ENCODE peak calls at places on chromosome 11, in nine cellular contexts. G is uterus, X is ovary, P is esophagus squamous epithelium, W is tibial nerve, F is HCT116, Z is IMR-90, E is spleen, O is GM12878. R is an unnamed sample.
A peak's percentile ranks its signal among the peaks of the same experiment; 100 is the strongest.

GRCh38 chr11:67024966-67025365 is 2.0 kb downstream of the SYT12 start:
- DNase-seq in G (no peak), X (no peak), P (no peak), W (no peak), F (no peak), Z (no peak), E (no peak), O (no peak), R (no peak)

GRCh38 chr11:128240546-128240945 is 346.8 kb downstream of the ETS1 start:
- DNase-seq in G (no peak), X (no peak), P (no peak), W (no peak), F (no peak), Z (peak; percentile 43), E (no peak), O (no peak), R (no peak)

GRCh38 chr11:32893947-32894827 is 1.6 kb downstream of the QSER1 start:
- DNase-seq in G (peak; percentile 26), X (peak; percentile 53), P (no peak), W (peak; percentile 16), F (peak; percentile 88), Z (peak; percentile 82), E (no peak), O (peak; percentile 39), R (peak; percentile 76)

GRCh38 chr11:22216940-22217339 is 24.1 kb downstream of the ANO5 start:
- DNase-seq in G (no peak), X (no peak), P (no peak), W (no peak), F (no peak), Z (no peak), E (no peak), O (no peak), R (no peak)

GRCh38 chr11:117298195-117298594 is 7.0 kb downstream of the BACE1-AS start:
- DNase-seq in G (no peak), X (no peak), P (no peak), W (no peak), F (no peak), Z (no peak), E (no peak), O (no peak), R (no peak)

GRCh38 chr11:16966633-16967346 is 47.4 kb downstream of the PLEKHA7 start:
- DNase-seq in G (no peak), X (no peak), P (no peak), W (no peak), F (no peak), Z (no peak), E (no peak), O (no peak), R (no peak)

GRCh38 chr11:38411149-38411548 is 1813.1 kb upstream of the RAG2 start:
- DNase-seq in G (no peak), X (no peak), P (no peak), W (no peak), F (no peak), Z (no peak), E (no peak), O (no peak), R (no peak)

GRCh38 chr11:108890482-108891092 is 225.7 kb downstream of the DDX10 start:
- DNase-seq in G (no peak), X (no peak), P (no peak), W (no peak), F (no peak), Z (no peak), E (no peak), O (no peak), R (no peak)

GRCh38 chr11:73338279-73338678 is 30.2 kb downstream of the ARHGEF17 start:
- DNase-seq in G (no peak), X (no peak), P (no peak), W (no peak), F (no peak), Z (no peak), E (no peak), O (no peak), R (no peak)
- TF ChIP-seq POLR2A in G (no peak), X (no peak), P (no peak), W (no peak), F (no peak), Z (no peak), E (no peak), O (no peak), R (no peak)

DNA sequence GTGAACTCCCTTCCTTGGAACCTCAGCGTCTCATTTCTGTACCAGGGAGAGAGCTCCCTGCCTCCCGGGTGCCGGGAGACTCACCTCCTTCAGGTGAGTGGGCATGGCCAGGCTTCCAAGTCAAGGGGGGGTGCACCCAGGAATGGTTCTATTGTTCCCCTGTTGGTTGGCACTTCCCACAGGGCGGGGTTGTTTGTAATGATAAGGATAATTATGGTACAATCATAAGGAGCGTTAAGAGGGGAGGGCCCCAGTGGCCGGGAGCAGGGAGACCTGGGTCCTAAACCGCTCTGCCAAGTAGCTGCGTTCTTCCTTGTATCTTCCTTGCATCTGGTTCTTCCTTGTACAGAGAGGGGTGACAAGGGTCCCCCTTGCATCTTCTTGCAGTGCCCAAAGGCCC is 79.1 kb downstream of the LRRC32 start:
- DNase-seq in G (no peak), X (no peak), P (no peak), W (no peak), F (no peak), Z (no peak), E (no peak), O (no peak), R (no peak)
- TF ChIP-seq POLR2A in G (no peak), X (no peak), P (no peak), W (no peak), F (no peak), Z (no peak), E (no peak), O (no peak), R (no peak)

GRCh38 chr11:120032766-120033390 is 105.0 kb downstream of the TRIM29 start:
- DNase-seq in G (no peak), X (no peak), P (no peak), W (no peak), F (no peak), Z (no peak), E (no peak), O (no peak), R (no peak)

GRCh38 chr11:120034176-120034575 is 103.7 kb downstream of the TRIM29 start:
- DNase-seq in G (no peak), X (no peak), P (no peak), W (no peak), F (no peak), Z (no peak), E (no peak), O (no peak), R (no peak)

GRCh38 chr11:120030411-120030810 is 107.5 kb downstream of the TRIM29 start:
- DNase-seq in G (no peak), X (no peak), P (no peak), W (no peak), F (no peak), Z (no peak), E (no peak), O (no peak), R (no peak)

GRCh38 chr11:120031156-120031555 is 106.8 kb downstream of the TRIM29 start:
- DNase-seq in G (no peak), X (no peak), P (no peak), W (no peak), F (no peak), Z (no peak), E (no peak), O (no peak), R (no peak)

DNA sequence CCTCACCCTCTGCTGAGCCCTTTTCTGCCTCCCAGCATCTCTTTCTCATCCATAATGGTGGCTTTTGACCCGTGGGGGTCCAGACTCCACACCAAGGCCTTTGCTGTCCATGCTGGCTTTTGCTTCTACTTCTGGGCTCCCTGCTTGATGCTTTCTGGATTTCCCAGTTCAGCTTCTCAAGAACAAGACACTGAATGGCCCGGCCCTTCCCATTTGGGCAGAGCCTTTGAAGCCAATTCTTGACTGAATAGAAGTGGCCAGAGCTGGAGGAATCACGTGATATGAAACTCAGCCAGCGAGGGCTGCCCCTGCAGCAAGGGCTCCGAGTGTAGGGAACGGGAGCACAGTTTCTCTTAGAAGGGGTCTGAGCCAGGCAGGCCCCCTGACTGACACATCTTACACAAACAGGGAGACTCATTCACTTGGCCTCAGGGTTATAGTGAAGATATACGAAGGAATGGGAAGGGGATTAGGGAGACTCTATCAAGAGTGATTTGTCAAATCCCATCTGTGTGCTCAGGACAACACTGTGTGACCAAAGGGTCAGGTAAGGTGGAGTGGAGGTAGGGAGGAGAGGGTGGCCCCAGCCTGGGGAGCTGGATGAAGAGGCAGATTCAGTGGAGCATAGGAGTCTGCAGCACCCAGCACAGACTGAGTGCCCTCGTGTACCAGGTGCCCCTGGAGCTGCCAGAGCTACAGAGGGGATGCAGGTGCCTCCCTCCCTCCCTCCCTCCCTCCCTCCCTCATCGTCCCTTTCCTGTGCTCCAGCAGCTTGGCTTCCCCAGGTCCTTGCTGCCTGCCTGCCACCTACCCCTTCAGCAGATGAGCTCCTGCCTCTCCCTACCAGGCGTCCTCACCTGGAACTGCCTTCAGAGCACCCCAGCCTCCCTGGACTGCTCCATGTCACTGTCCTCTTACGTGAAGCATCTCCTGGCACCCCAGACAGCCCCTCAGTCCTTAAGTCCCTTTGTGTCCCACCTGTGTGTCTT is 106.0 kb downstream of the TRIM29 start:
- DNase-seq in G (no peak), X (no peak), P (no peak), W (no peak), F (no peak), Z (no peak), E (no peak), O (no peak), R (no peak)
- TF ChIP-seq POLR2A in G (no peak), X (no peak), P (no peak), W (no peak), F (no peak), Z (no peak), E (no peak), O (no peak), R (no peak)

DNA sequence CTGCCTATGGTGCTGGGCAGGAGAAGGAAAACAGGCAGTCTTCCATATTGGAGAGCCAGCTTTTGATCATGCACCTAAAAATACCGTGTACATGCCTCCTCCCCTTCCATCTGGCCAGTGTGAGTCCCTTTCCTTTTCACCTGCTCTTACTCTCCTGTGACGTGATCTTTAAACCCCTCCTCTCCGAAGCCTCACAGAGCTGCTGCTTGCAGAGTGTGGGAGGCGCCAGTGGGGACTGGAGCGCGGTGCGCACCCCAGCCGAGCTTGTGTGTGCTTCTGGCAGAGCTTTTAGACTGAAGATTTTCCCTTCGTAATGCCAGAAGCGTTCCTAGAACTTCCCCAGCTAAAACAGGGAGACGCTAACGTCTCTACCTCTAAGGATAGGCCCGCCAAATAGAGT is 29.8 kb downstream of the MUC6 start:
- DNase-seq in G (peak; percentile 58), X (no peak), P (no peak), W (no peak), F (no peak), Z (no peak), E (no peak), O (no peak), R (no peak)
- TF ChIP-seq POLR2A in G (peak; percentile 31), X (no peak), P (no peak), W (no peak), F (no peak), Z (no peak), E (no peak), O (no peak), R (no peak)

R was measured in H54.